ENCODE peak calls at places on chromosomes 3 and 15, in six cellular contexts. S, E, R, V, L and N are unnamed samples.

GRCh38 chr3:148790841-148791240 is 36.8 kb upstream of the CPB1 start:
- DNase-seq in S (peak), E (no peak), R (no peak), V (no peak), L (no peak), N (no peak)

GRCh38 chr15:76337047-76337738 is 620 bp downstream of the ISL2 start:
- DNase-seq in S (peak), E (peak), R (no peak), V (no peak), L (no peak), N (no peak)

GRCh38 chr15:36905908-36906307 is 194.4 kb downstream of the MEIS2 start:
- DNase-seq in S (no peak), E (no peak), R (no peak), V (no peak), L (peak), N (no peak)

GRCh38 chr3:146314871-146315270 is 64.0 kb upstream of the PLSCR4 start:
- DNase-seq in S (peak), E (no peak), R (no peak), V (no peak), L (no peak), N (no peak)

GRCh38 chr15:98649621-98649995 is 1.3 kb downstream of the IGF1R start:
- DNase-seq in S (no peak), E (peak), R (peak), V (peak), L (peak), N (no peak)

GRCh38 chr15:90067953-90068613 is 34.2 kb downstream of the IDH2 start:
- DNase-seq in S (no peak), E (no peak), R (no peak), V (no peak), L (peak), N (no peak)

GRCh38 chr3:33425456-33425855 is 14.7 kb downstream of the UBP1 start:
- DNase-seq in S (peak), E (no peak), R (no peak), V (no peak), L (no peak), N (no peak)

GRCh38 chr15:35195031-35195430 is 109.9 kb upstream of the NANOGP8 start:
- DNase-seq in S (no peak), E (no peak), R (no peak), V (no peak), L (no peak), N (no peak)

GRCh38 chr15:66278061-66278460 is 15.3 kb upstream of the DIS3L start:
- DNase-seq in S (no peak), E (no peak), R (no peak), V (no peak), L (no peak), N (no peak)

GRCh38 chr3:127970966-127971592 is 56.0 kb downstream of the KBTBD12 start:
- DNase-seq in S (peak), E (peak), R (no peak), V (no peak), L (no peak), N (peak)

GRCh38 chr3:82259994-82260393 is 498.5 kb upstream of the GBE1 start:
- DNase-seq in S (no peak), E (no peak), R (no peak), V (no peak), L (no peak), N (peak)

GRCh38 chr3:13352621-13353131 is 67.4 kb downstream of the NUP210 start:
- DNase-seq in S (no peak), E (no peak), R (no peak), V (no peak), L (no peak), N (peak)

GRCh38 chr3:43872301-43872700 is 181.6 kb downstream of the ABHD5 start:
- DNase-seq in S (peak), E (no peak), R (no peak), V (no peak), L (no peak), N (peak)

GRCh38 chr3:97961276-97961623 is 11.0 kb downstream of the RIOX2 start:
- DNase-seq in S (no peak), E (no peak), R (no peak), V (no peak), L (no peak), N (no peak)

GRCh38 chr3:82281205-82281604 is 519.8 kb upstream of the GBE1 start:
- DNase-seq in S (peak), E (no peak), R (peak), V (no peak), L (no peak), N (peak)

GRCh38 chr15:41656188-41656587 is 4.0 kb upstream of the MGA start:
- DNase-seq in S (no peak), E (no peak), R (no peak), V (no peak), L (no peak), N (no peak)

GRCh38 chr3:152198655-152199054 is 70.1 kb upstream of the MBNL1 start:
- DNase-seq in S (no peak), E (no peak), R (no peak), V (no peak), L (no peak), N (no peak)

GRCh38 chr3:179000144-179000543 is 71.5 kb downstream of the ZMAT3 start:
- DNase-seq in S (peak), E (peak), R (no peak), V (no peak), L (no peak), N (no peak)

GRCh38 chr3:133734305-133734704 is 11.9 kb upstream of the TF start:
- DNase-seq in S (no peak), E (no peak), R (no peak), V (no peak), L (no peak), N (no peak)

GRCh38 chr15:56045068-56045748 is 51.8 kb upstream of the NEDD4 start:
- DNase-seq in S (no peak), E (no peak), R (no peak), V (no peak), L (no peak), N (no peak)

GRCh38 chr15:96223939-96224338 is 106.6 kb upstream of the NR2F2 start:
- DNase-seq in S (no peak), E (no peak), R (no peak), V (no peak), L (no peak), N (no peak)

GRCh38 chr3:128278761-128279593 is 125.7 kb downstream of the EEFSEC start:
- DNase-seq in S (peak), E (no peak), R (peak), V (no peak), L (peak), N (no peak)

GRCh38 chr15:98787190-98787589 is 138.9 kb downstream of the IGF1R start:
- DNase-seq in S (no peak), E (no peak), R (no peak), V (no peak), L (no peak), N (no peak)

GRCh38 chr3:53231532-53232511 is 24.0 kb downstream of the TKT start:
- DNase-seq in S (no peak), E (no peak), R (no peak), V (no peak), L (no peak), N (no peak)
- TF ChIP-seq CTCF in S (peak), E (peak), R (no peak), V (no peak), L (no peak), N (no peak)

DNA sequence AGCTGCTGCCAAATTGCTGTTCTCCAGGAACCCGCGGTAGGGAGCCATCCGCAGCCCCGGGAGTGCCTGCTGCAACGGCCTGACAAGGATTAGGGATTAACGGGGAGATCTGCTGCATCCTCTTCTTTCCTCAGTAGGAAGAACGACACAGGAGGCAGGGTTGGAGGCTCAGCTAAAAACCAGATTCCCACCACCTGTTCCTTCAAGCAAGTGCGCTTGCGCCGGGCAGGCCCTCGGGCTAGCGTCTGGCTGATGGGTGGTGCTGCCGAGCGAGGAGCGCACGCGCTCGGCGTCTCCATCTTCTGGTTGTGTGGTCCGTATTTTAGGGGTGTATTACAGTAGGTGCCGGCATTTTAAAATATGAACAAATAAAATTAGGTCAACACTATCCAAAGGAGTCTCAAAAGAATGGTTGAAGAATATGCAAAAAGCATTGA is 25.4 kb upstream of the SLC25A26 start:
- DNase-seq in S (peak), E (peak), R (peak), V (no peak), L (peak), N (no peak)
- TF ChIP-seq CTCF in S (peak), E (peak), R (no peak), V (no peak), L (no peak), N (no peak)

GRCh38 chr15:77722759-77723460 is 90.2 kb upstream of the LINGO1 start:
- DNase-seq in S (no peak), E (no peak), R (no peak), V (no peak), L (no peak), N (no peak)
- TF ChIP-seq CTCF in S (no peak), E (no peak), R (no peak), V (no peak), L (no peak), N (no peak)

GRCh38 chr3:85800676-85801075 is 841.9 kb downstream of the CADM2 start:
- DNase-seq in S (no peak), E (no peak), R (no peak), V (no peak), L (no peak), N (no peak)

GRCh38 chr3:85796140-85796539 is 837.4 kb downstream of the CADM2 start:
- DNase-seq in S (no peak), E (no peak), R (no peak), V (no peak), L (no peak), N (no peak)

DNA sequence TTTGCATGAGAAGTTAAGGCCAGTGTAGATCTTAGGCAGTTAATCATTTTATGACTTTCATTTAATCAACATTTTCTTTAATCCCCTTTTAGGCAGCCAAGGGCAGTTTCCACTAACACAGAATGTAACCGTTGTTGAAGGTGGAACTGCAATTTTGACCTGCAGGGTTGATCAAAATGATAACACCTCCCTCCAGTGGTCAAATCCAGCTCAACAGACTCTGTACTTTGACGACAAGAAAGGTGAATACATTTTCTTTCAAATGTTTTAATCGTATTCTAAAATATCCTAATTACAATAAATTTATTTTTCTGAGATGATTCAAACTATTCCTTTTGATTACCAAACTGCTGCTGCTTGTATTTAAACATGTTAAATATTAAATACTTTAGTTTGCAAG is 843.2 kb downstream of the CADM2 start:
- DNase-seq in S (no peak), E (no peak), R (peak), V (no peak), L (no peak), N (peak)
- TF ChIP-seq CTCF in S (peak), E (no peak), R (peak), V (no peak), L (no peak), N (peak)

GRCh38 chr15:80878242-80878866 is 99.2 kb downstream of the CEMIP start:
- DNase-seq in S (no peak), E (no peak), R (no peak), V (no peak), L (no peak), N (no peak)
- TF ChIP-seq CTCF in S (no peak), E (no peak), R (no peak), V (no peak), L (no peak), N (no peak)

GRCh38 chr15:57665187-57665586 is 41.3 kb upstream of the POLR2M start:
- DNase-seq in S (no peak), E (no peak), R (no peak), V (no peak), L (no peak), N (no peak)

GRCh38 chr15:57663262-57663661 is 43.3 kb upstream of the POLR2M start:
- DNase-seq in S (no peak), E (no peak), R (no peak), V (no peak), L (no peak), N (no peak)

GRCh38 chr15:57665939-57666338 is 40.6 kb upstream of the POLR2M start:
- DNase-seq in S (no peak), E (no peak), R (no peak), V (no peak), L (no peak), N (peak)

GRCh38 chr15:57668074-57668473 is 38.4 kb upstream of the POLR2M start:
- DNase-seq in S (no peak), E (no peak), R (no peak), V (no peak), L (no peak), N (no peak)

GRCh38 chr15:57667171-57667924 is 39.2 kb upstream of the POLR2M start:
- DNase-seq in S (peak), E (no peak), R (no peak), V (no peak), L (no peak), N (peak)
- TF ChIP-seq CTCF in S (peak), E (no peak), R (no peak), V (no peak), L (peak), N (peak)

GRCh38 chr3:184752361-184752760 is 40.5 kb upstream of the MAGEF1 start:
- DNase-seq in S (no peak), E (no peak), R (no peak), V (no peak), L (peak), N (no peak)
- TF ChIP-seq CTCF in S (no peak), E (no peak), R (no peak), V (no peak), L (no peak), N (no peak)

GRCh38 chr3:59117378-59117777 is 67.6 kb upstream of the CFAP20DC start:
- DNase-seq in S (no peak), E (no peak), R (no peak), V (no peak), L (no peak), N (no peak)

GRCh38 chr3:59126436-59126835 is 76.6 kb upstream of the CFAP20DC start:
- DNase-seq in S (no peak), E (no peak), R (no peak), V (no peak), L (no peak), N (no peak)

GRCh38 chr3:59116138-59116537 is 66.3 kb upstream of the CFAP20DC start:
- DNase-seq in S (no peak), E (no peak), R (no peak), V (no peak), L (no peak), N (no peak)

GRCh38 chr3:59118928-59119327 is 69.1 kb upstream of the CFAP20DC start:
- DNase-seq in S (no peak), E (no peak), R (no peak), V (no peak), L (no peak), N (no peak)

DNA sequence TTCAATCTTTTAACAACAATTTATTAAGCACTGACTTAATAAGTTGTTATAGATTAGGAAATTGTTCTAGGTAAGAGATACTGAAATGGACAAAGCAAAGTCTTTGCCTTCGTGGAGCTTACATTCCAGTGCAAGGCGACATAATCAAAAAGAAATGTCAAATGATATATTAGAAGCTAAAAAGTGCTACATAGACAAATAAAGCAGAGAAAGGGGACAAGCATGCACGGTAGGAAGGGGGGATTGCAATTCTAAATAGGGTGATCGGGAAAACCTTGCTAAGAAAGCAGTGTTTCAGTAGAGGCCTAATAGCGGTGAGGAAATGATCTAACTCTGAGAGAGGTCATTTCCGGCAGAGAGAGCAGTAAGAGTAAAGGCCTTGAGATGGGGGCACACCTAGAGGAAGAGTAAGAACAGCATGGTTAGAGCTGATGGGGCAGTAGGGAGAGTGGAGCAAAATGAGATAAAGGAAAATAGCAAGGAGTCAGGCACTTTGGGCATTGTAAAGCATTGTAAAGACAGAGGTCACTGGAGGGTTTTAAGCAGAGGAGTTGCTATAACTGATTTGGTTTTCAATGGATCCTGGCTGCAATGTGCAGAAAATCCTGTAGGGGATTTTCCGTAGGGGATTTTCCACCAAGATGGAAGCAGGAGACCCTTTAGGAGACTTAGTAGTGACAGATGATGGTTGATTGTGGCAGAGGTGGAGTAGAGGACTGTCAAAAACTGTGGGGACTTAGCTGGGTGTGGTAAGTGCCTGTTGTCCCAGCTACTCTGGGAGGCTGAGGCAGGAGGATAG is 71.7 kb upstream of the CFAP20DC start:
- DNase-seq in S (no peak), E (no peak), R (no peak), V (no peak), L (no peak), N (no peak)
- TF ChIP-seq CTCF in S (no peak), E (no peak), R (peak), V (no peak), L (no peak), N (no peak)